ENCODE peak calls at places on chromosomes 6 and 20, in nine cellular contexts. One of them, this sample, is unnamed.

GRCh38 chr6:109449064-109449788 is 6.3 kb downstream of the MICAL1 start:
- DNase-seq in cardiac fibroblast: no peak
- DNase-seq in HL-60: no peak
- DNase-seq in left ventricle myocardium inferior: no peak
- DNase-seq in Panc1: no peak
- DNase-seq in psoas muscle: no peak
- DNase-seq in colonic mucosa: no peak
- DNase-seq in LNCaP clone FGC: no peak
- DNase-seq in lower lobe of right lung: no peak
- DNase-seq in this sample: peak

GRCh38 chr20:50688256-50688655 is 3.1 kb downstream of the RIPOR3 start:
- DNase-seq in colonic mucosa: no peak
- DNase-seq in left ventricle myocardium inferior: no peak
- DNase-seq in Panc1: no peak
- DNase-seq in psoas muscle: no peak
- DNase-seq in cardiac fibroblast: no peak
- DNase-seq in LNCaP clone FGC: no peak
- DNase-seq in lower lobe of right lung: no peak
- DNase-seq in HL-60: no peak
- DNase-seq in this sample: no peak

GRCh38 chr20:44701116-44701865 is 13.9 kb upstream of the CCN5 start:
- DNase-seq in LNCaP clone FGC: no peak
- DNase-seq in HL-60: no peak
- DNase-seq in Panc1: no peak
- DNase-seq in cardiac fibroblast: no peak
- DNase-seq in lower lobe of right lung: no peak
- DNase-seq in colonic mucosa: no peak
- DNase-seq in psoas muscle: no peak
- DNase-seq in left ventricle myocardium inferior: no peak
- DNase-seq in this sample: no peak

GRCh38 chr6:28710466-28711191 is 184.9 kb downstream of the GPX5 start:
- DNase-seq in HL-60: no peak
- DNase-seq in LNCaP clone FGC: no peak
- DNase-seq in Panc1: peak
- DNase-seq in lower lobe of right lung: no peak
- DNase-seq in colonic mucosa: no peak
- DNase-seq in left ventricle myocardium inferior: no peak
- DNase-seq in cardiac fibroblast: peak
- DNase-seq in psoas muscle: no peak
- DNase-seq in this sample: no peak

GRCh38 chr6:88166901-88167624 is 916 bp upstream of the CNR1 start:
- DNase-seq in colonic mucosa: no peak
- DNase-seq in Panc1: no peak
- DNase-seq in cardiac fibroblast: no peak
- DNase-seq in LNCaP clone FGC: no peak
- DNase-seq in psoas muscle: no peak
- DNase-seq in left ventricle myocardium inferior: no peak
- DNase-seq in lower lobe of right lung: peak
- DNase-seq in HL-60: no peak
- DNase-seq in this sample: peak

GRCh38 chr20:41035207-41035606 is 6.6 kb downstream of the TOP1 start:
- DNase-seq in HL-60: no peak
- DNase-seq in left ventricle myocardium inferior: no peak
- DNase-seq in colonic mucosa: no peak
- DNase-seq in Panc1: no peak
- DNase-seq in lower lobe of right lung: no peak
- DNase-seq in LNCaP clone FGC: no peak
- DNase-seq in cardiac fibroblast: no peak
- DNase-seq in psoas muscle: no peak
- DNase-seq in this sample: no peak

GRCh38 chr6:161459008-161459407 is 185.1 kb upstream of the AGPAT4 start:
- DNase-seq in lower lobe of right lung: no peak
- DNase-seq in colonic mucosa: no peak
- DNase-seq in psoas muscle: no peak
- DNase-seq in LNCaP clone FGC: no peak
- DNase-seq in left ventricle myocardium inferior: no peak
- DNase-seq in Panc1: no peak
- DNase-seq in cardiac fibroblast: no peak
- DNase-seq in HL-60: no peak
- DNase-seq in this sample: no peak

GRCh38 chr6:62670490-62671223 is 384.6 kb upstream of the KHDRBS2 start:
- DNase-seq in psoas muscle: no peak
- DNase-seq in left ventricle myocardium inferior: no peak
- DNase-seq in colonic mucosa: no peak
- DNase-seq in HL-60: no peak
- DNase-seq in cardiac fibroblast: no peak
- DNase-seq in LNCaP clone FGC: no peak
- DNase-seq in lower lobe of right lung: no peak
- DNase-seq in Panc1: no peak
- DNase-seq in this sample: no peak

GRCh38 chr6:62652692-62653328 is 366.8 kb upstream of the KHDRBS2 start:
- DNase-seq in Panc1: no peak
- DNase-seq in LNCaP clone FGC: no peak
- DNase-seq in psoas muscle: no peak
- DNase-seq in HL-60: no peak
- DNase-seq in left ventricle myocardium inferior: no peak
- DNase-seq in cardiac fibroblast: peak
- DNase-seq in colonic mucosa: no peak
- DNase-seq in lower lobe of right lung: no peak
- DNase-seq in this sample: no peak

GRCh38 chr6:105492706-105493673 is 90.1 kb upstream of the PREP start:
- DNase-seq in colonic mucosa: no peak
- DNase-seq in Panc1: no peak
- DNase-seq in lower lobe of right lung: no peak
- DNase-seq in LNCaP clone FGC: no peak
- DNase-seq in cardiac fibroblast: no peak
- DNase-seq in left ventricle myocardium inferior: no peak
- DNase-seq in psoas muscle: no peak
- DNase-seq in HL-60: no peak
- DNase-seq in this sample: peak

GRCh38 chr6:113944701-113945100 is 26.2 kb downstream of the HDAC2 start:
- DNase-seq in colonic mucosa: no peak
- DNase-seq in left ventricle myocardium inferior: no peak
- DNase-seq in Panc1: no peak
- DNase-seq in lower lobe of right lung: no peak
- DNase-seq in HL-60: no peak
- DNase-seq in LNCaP clone FGC: no peak
- DNase-seq in psoas muscle: no peak
- DNase-seq in cardiac fibroblast: peak
- DNase-seq in this sample: no peak

GRCh38 chr20:23569570-23569969 is 1.3 kb upstream of the CST9L start:
- DNase-seq in LNCaP clone FGC: no peak
- DNase-seq in left ventricle myocardium inferior: no peak
- DNase-seq in lower lobe of right lung: no peak
- DNase-seq in colonic mucosa: no peak
- DNase-seq in Panc1: no peak
- DNase-seq in HL-60: no peak
- DNase-seq in cardiac fibroblast: no peak
- DNase-seq in psoas muscle: no peak
- DNase-seq in this sample: peak

GRCh38 chr20:23565503-23566056 is 2.7 kb downstream of the CST9L start:
- DNase-seq in psoas muscle: no peak
- DNase-seq in HL-60: no peak
- DNase-seq in Panc1: no peak
- DNase-seq in lower lobe of right lung: no peak
- DNase-seq in left ventricle myocardium inferior: no peak
- DNase-seq in cardiac fibroblast: no peak
- DNase-seq in LNCaP clone FGC: no peak
- DNase-seq in colonic mucosa: no peak
- DNase-seq in this sample: no peak

GRCh38 chr20:23568320-23569011 is at the start of gene CST9L:
- DNase-seq in HL-60: no peak
- DNase-seq in colonic mucosa: no peak
- DNase-seq in Panc1: no peak
- DNase-seq in LNCaP clone FGC: no peak
- DNase-seq in left ventricle myocardium inferior: no peak
- DNase-seq in cardiac fibroblast: no peak
- DNase-seq in lower lobe of right lung: no peak
- DNase-seq in psoas muscle: no peak
- DNase-seq in this sample: no peak

GRCh38 chr20:23564927-23565326 is 3.4 kb downstream of the CST9L start:
- DNase-seq in LNCaP clone FGC: no peak
- DNase-seq in HL-60: no peak
- DNase-seq in left ventricle myocardium inferior: no peak
- DNase-seq in cardiac fibroblast: no peak
- DNase-seq in lower lobe of right lung: no peak
- DNase-seq in psoas muscle: no peak
- DNase-seq in colonic mucosa: no peak
- DNase-seq in Panc1: no peak
- DNase-seq in this sample: no peak

GRCh38 chr20:23566199-23566932 is 1.9 kb downstream of the CST9L start:
- DNase-seq in lower lobe of right lung: no peak
- DNase-seq in colonic mucosa: no peak
- DNase-seq in LNCaP clone FGC: no peak
- DNase-seq in cardiac fibroblast: no peak
- DNase-seq in HL-60: no peak
- DNase-seq in Panc1: no peak
- DNase-seq in psoas muscle: no peak
- DNase-seq in left ventricle myocardium inferior: no peak
- DNase-seq in this sample: no peak
- TF ChIP-seq CTCF in lower lobe of right lung: no peak
- TF ChIP-seq CTCF in colonic mucosa: no peak
- TF ChIP-seq CTCF in LNCaP clone FGC: no peak
- TF ChIP-seq CTCF in cardiac fibroblast: no peak
- TF ChIP-seq CTCF in HL-60: no peak
- TF ChIP-seq CTCF in Panc1: no peak
- TF ChIP-seq CTCF in psoas muscle: no peak
- TF ChIP-seq CTCF in left ventricle myocardium inferior: no peak
- TF ChIP-seq CTCF in this sample: no peak

GRCh38 chr6:117404548-117404947 is 21.2 kb downstream of the ROS1 start:
- DNase-seq in Panc1: no peak
- DNase-seq in psoas muscle: no peak
- DNase-seq in cardiac fibroblast: peak
- DNase-seq in HL-60: no peak
- DNase-seq in lower lobe of right lung: no peak
- DNase-seq in colonic mucosa: no peak
- DNase-seq in LNCaP clone FGC: no peak
- DNase-seq in left ventricle myocardium inferior: no peak
- DNase-seq in this sample: no peak
- TF ChIP-seq CTCF in Panc1: peak
- TF ChIP-seq CTCF in psoas muscle: no peak
- TF ChIP-seq CTCF in cardiac fibroblast: peak
- TF ChIP-seq CTCF in HL-60: no peak
- TF ChIP-seq CTCF in lower lobe of right lung: no peak
- TF ChIP-seq CTCF in colonic mucosa: no peak
- TF ChIP-seq CTCF in LNCaP clone FGC: peak
- TF ChIP-seq CTCF in left ventricle myocardium inferior: no peak
- TF ChIP-seq CTCF in this sample: peak

GRCh38 chr20:64053841-64054661 is 4.6 kb upstream of the SOX18 start:
- DNase-seq in lower lobe of right lung: peak
- DNase-seq in Panc1: no peak
- DNase-seq in cardiac fibroblast: peak
- DNase-seq in LNCaP clone FGC: no peak
- DNase-seq in psoas muscle: peak
- DNase-seq in colonic mucosa: no peak
- DNase-seq in left ventricle myocardium inferior: peak
- DNase-seq in HL-60: no peak
- DNase-seq in this sample: peak
- TF ChIP-seq CTCF in lower lobe of right lung: peak
- TF ChIP-seq CTCF in Panc1: peak
- TF ChIP-seq CTCF in cardiac fibroblast: peak
- TF ChIP-seq CTCF in LNCaP clone FGC: no peak
- TF ChIP-seq CTCF in psoas muscle: no peak
- TF ChIP-seq CTCF in colonic mucosa: no peak
- TF ChIP-seq CTCF in left ventricle myocardium inferior: no peak
- TF ChIP-seq CTCF in HL-60: no peak
- TF ChIP-seq CTCF in this sample: peak

GRCh38 chr20:34268145-34268544 is 26.9 kb downstream of the ASIP start:
- DNase-seq in psoas muscle: no peak
- DNase-seq in cardiac fibroblast: no peak
- DNase-seq in HL-60: no peak
- DNase-seq in left ventricle myocardium inferior: no peak
- DNase-seq in lower lobe of right lung: no peak
- DNase-seq in LNCaP clone FGC: no peak
- DNase-seq in colonic mucosa: no peak
- DNase-seq in Panc1: no peak
- DNase-seq in this sample: no peak

GRCh38 chr20:34271961-34272360 is 30.7 kb downstream of the ASIP start:
- DNase-seq in Panc1: no peak
- DNase-seq in left ventricle myocardium inferior: no peak
- DNase-seq in cardiac fibroblast: peak
- DNase-seq in HL-60: no peak
- DNase-seq in lower lobe of right lung: no peak
- DNase-seq in LNCaP clone FGC: no peak
- DNase-seq in psoas muscle: no peak
- DNase-seq in colonic mucosa: no peak
- DNase-seq in this sample: no peak

GRCh38 chr20:34269996-34270627 is 28.9 kb downstream of the ASIP start:
- DNase-seq in HL-60: no peak
- DNase-seq in lower lobe of right lung: no peak
- DNase-seq in Panc1: no peak
- DNase-seq in left ventricle myocardium inferior: peak
- DNase-seq in cardiac fibroblast: peak
- DNase-seq in colonic mucosa: no peak
- DNase-seq in psoas muscle: no peak
- DNase-seq in LNCaP clone FGC: peak
- DNase-seq in this sample: no peak

GRCh38 chr20:34264141-34264540 is 22.9 kb downstream of the ASIP start:
- DNase-seq in cardiac fibroblast: no peak
- DNase-seq in lower lobe of right lung: no peak
- DNase-seq in left ventricle myocardium inferior: no peak
- DNase-seq in HL-60: no peak
- DNase-seq in Panc1: no peak
- DNase-seq in LNCaP clone FGC: peak
- DNase-seq in colonic mucosa: no peak
- DNase-seq in psoas muscle: no peak
- DNase-seq in this sample: no peak

DNA sequence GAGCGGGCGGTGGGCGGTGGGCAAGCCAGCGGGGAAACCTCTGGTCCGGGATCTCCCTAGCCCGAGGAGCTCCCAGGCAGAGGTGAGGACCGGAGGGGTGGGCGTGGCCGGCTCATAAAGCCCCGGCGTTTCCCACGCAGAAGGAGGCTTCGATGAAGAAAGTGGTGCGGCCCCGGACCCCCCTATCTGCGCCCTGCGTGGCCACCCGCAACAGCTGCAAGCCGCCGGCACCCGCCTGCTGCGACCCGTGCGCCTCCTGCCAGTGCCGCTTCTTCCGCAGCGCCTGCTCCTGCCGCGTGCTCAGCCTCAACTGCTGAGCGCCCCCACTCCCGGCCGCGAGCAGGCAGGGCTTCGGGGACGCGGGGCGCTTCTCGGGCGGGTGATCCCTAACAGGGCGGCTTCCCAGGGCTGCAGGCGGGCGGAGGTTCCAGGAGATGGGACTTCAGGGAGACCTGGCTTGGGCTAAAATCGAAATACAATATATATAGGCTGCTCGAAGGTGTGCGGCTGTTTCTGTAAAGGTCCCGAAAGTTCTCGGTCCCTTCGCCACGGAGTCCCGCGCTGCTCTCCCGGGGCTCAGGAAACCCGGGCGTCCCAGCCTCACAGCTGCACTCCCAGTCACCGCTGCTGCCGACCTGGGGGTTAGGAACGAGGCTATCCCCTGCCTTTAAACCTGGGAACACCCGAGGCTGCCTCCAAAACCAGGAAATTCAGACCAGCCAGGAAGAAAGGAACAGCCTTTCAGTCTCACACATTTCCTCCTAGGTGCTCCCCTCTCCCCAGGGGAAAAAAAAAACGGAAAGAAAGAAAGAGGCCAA is 27.8 kb downstream of the ASIP start:
- DNase-seq in lower lobe of right lung: peak
- DNase-seq in colonic mucosa: peak
- DNase-seq in LNCaP clone FGC: no peak
- DNase-seq in psoas muscle: no peak
- DNase-seq in HL-60: no peak
- DNase-seq in Panc1: no peak
- DNase-seq in cardiac fibroblast: peak
- DNase-seq in left ventricle myocardium inferior: peak
- DNase-seq in this sample: no peak
- TF ChIP-seq CTCF in lower lobe of right lung: no peak
- TF ChIP-seq CTCF in colonic mucosa: no peak
- TF ChIP-seq CTCF in LNCaP clone FGC: no peak
- TF ChIP-seq CTCF in psoas muscle: no peak
- TF ChIP-seq CTCF in HL-60: no peak
- TF ChIP-seq CTCF in Panc1: no peak
- TF ChIP-seq CTCF in cardiac fibroblast: no peak
- TF ChIP-seq CTCF in left ventricle myocardium inferior: no peak
- TF ChIP-seq CTCF in this sample: no peak

This sample was measured in GM10248.